ENCODE peak calls at places on chromosome 9, in eight cellular contexts. One of them, this sample, is unnamed.

GRCh38 chr9:70765935-70766334 is 351.5 kb upstream of the KLF9 start:
- DNase-seq in sigmoid colon: no peak
- DNase-seq in upper lobe of left lung: no peak
- DNase-seq in SK-N-SH: no peak
- DNase-seq in ovary: no peak
- DNase-seq in stomach: no peak
- DNase-seq in HepG2: no peak
- DNase-seq in H1: no peak
- DNase-seq in this sample: no peak

GRCh38 chr9:137590469-137591383 is at the start of gene ZMYND19:
- DNase-seq in sigmoid colon: peak
- DNase-seq in upper lobe of left lung: peak
- DNase-seq in SK-N-SH: peak
- DNase-seq in ovary: peak
- DNase-seq in stomach: peak
- DNase-seq in HepG2: peak
- DNase-seq in H1: no peak
- DNase-seq in this sample: peak

GRCh38 chr9:113056191-113057106 is at the start of gene ZFP37:
- DNase-seq in sigmoid colon: peak
- DNase-seq in upper lobe of left lung: peak
- DNase-seq in SK-N-SH: peak
- DNase-seq in ovary: peak
- DNase-seq in stomach: peak
- DNase-seq in HepG2: peak
- DNase-seq in H1: peak
- DNase-seq in this sample: peak

GRCh38 chr9:36298566-36298965 is 40.3 kb upstream of the GNE start:
- DNase-seq in sigmoid colon: no peak
- DNase-seq in upper lobe of left lung: no peak
- DNase-seq in SK-N-SH: no peak
- DNase-seq in ovary: no peak
- DNase-seq in stomach: no peak
- DNase-seq in HepG2: no peak
- DNase-seq in H1: no peak
- DNase-seq in this sample: no peak

GRCh38 chr9:90854637-90855036 is 53.0 kb downstream of the SYK start:
- DNase-seq in sigmoid colon: no peak
- DNase-seq in upper lobe of left lung: no peak
- DNase-seq in SK-N-SH: no peak
- DNase-seq in ovary: no peak
- DNase-seq in stomach: no peak
- DNase-seq in HepG2: no peak
- DNase-seq in H1: no peak
- DNase-seq in this sample: no peak

GRCh38 chr9:10242255-10242654 is 370.5 kb downstream of the PTPRD start:
- DNase-seq in sigmoid colon: no peak
- DNase-seq in upper lobe of left lung: no peak
- DNase-seq in SK-N-SH: no peak
- DNase-seq in ovary: no peak
- DNase-seq in stomach: no peak
- DNase-seq in HepG2: no peak
- DNase-seq in H1: no peak
- DNase-seq in this sample: no peak

GRCh38 chr9:28620011-28620410 is 1046.7 kb upstream of the C9orf72 start:
- DNase-seq in sigmoid colon: no peak
- DNase-seq in upper lobe of left lung: no peak
- DNase-seq in SK-N-SH: no peak
- DNase-seq in ovary: no peak
- DNase-seq in stomach: no peak
- DNase-seq in HepG2: no peak
- DNase-seq in H1: no peak
- DNase-seq in this sample: no peak

GRCh38 chr9:8366161-8366926 is 566.8 kb upstream of the DMAC1 start:
- DNase-seq in sigmoid colon: no peak
- DNase-seq in upper lobe of left lung: no peak
- DNase-seq in SK-N-SH: no peak
- DNase-seq in ovary: no peak
- DNase-seq in stomach: no peak
- DNase-seq in HepG2: no peak
- DNase-seq in H1: no peak
- DNase-seq in this sample: no peak

GRCh38 chr9:34443976-34444375 is 14.4 kb downstream of the FAM219A start:
- DNase-seq in sigmoid colon: no peak
- DNase-seq in upper lobe of left lung: no peak
- DNase-seq in SK-N-SH: no peak
- DNase-seq in ovary: no peak
- DNase-seq in stomach: no peak
- DNase-seq in HepG2: no peak
- DNase-seq in H1: no peak
- DNase-seq in this sample: no peak

GRCh38 chr9:136362450-136362784 is 1.1 kb downstream of the DNLZ start:
- DNase-seq in sigmoid colon: no peak
- DNase-seq in upper lobe of left lung: no peak
- DNase-seq in SK-N-SH: no peak
- DNase-seq in ovary: no peak
- DNase-seq in stomach: no peak
- DNase-seq in HepG2: no peak
- DNase-seq in H1: no peak
- DNase-seq in this sample: no peak

GRCh38 chr9:102514541-102514940 is 480.6 kb upstream of the CYLC2 start:
- DNase-seq in sigmoid colon: no peak
- DNase-seq in upper lobe of left lung: no peak
- DNase-seq in SK-N-SH: no peak
- DNase-seq in ovary: no peak
- DNase-seq in stomach: peak
- DNase-seq in HepG2: no peak
- DNase-seq in H1: no peak
- DNase-seq in this sample: no peak

GRCh38 chr9:106872641-106873040 is 9.7 kb downstream of the ZNF462 start:
- DNase-seq in sigmoid colon: no peak
- DNase-seq in upper lobe of left lung: no peak
- DNase-seq in SK-N-SH: no peak
- DNase-seq in ovary: no peak
- DNase-seq in stomach: no peak
- DNase-seq in HepG2: no peak
- DNase-seq in H1: no peak
- DNase-seq in this sample: no peak

GRCh38 chr9:6133346-6134063 is 82.1 kb upstream of the IL33 start:
- DNase-seq in sigmoid colon: no peak
- DNase-seq in upper lobe of left lung: no peak
- DNase-seq in SK-N-SH: no peak
- DNase-seq in ovary: no peak
- DNase-seq in stomach: no peak
- DNase-seq in HepG2: no peak
- DNase-seq in H1: no peak
- DNase-seq in this sample: no peak

GRCh38 chr9:89781838-89782237 is 177.0 kb downstream of the GADD45G start:
- DNase-seq in sigmoid colon: no peak
- DNase-seq in upper lobe of left lung: peak
- DNase-seq in SK-N-SH: no peak
- DNase-seq in ovary: no peak
- DNase-seq in stomach: no peak
- DNase-seq in HepG2: no peak
- DNase-seq in H1: no peak
- DNase-seq in this sample: no peak

GRCh38 chr9:76987594-76988200 is 31.8 kb upstream of the FOXB2 start:
- DNase-seq in sigmoid colon: no peak
- DNase-seq in upper lobe of left lung: no peak
- DNase-seq in SK-N-SH: no peak
- DNase-seq in ovary: no peak
- DNase-seq in stomach: no peak
- DNase-seq in HepG2: peak
- DNase-seq in H1: peak
- DNase-seq in this sample: peak
- TF ChIP-seq EP300 in sigmoid colon: no peak
- TF ChIP-seq EP300 in upper lobe of left lung: no peak
- TF ChIP-seq EP300 in SK-N-SH: no peak
- TF ChIP-seq EP300 in ovary: no peak
- TF ChIP-seq EP300 in stomach: no peak
- TF ChIP-seq EP300 in HepG2: no peak
- TF ChIP-seq EP300 in H1: no peak
- TF ChIP-seq EP300 in this sample: no peak

DNA sequence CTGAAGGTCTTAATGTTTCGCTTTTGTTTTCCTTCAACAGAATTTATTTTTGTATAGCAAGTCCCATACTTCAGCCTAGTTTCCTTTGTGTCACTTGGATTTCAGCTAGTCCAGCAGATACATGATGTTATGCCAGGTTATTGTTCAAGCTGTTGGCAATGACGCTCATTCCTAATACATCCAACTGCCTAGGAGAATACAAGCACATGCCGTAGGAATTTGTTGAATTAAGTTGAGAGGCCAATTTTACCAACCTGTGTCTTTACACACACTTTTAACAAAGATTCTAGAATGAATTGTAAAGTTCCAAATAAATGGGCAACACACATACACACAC is 501.0 kb downstream of the SPATA31D1 start:
- DNase-seq in sigmoid colon: no peak
- DNase-seq in upper lobe of left lung: no peak
- DNase-seq in SK-N-SH: no peak
- DNase-seq in ovary: no peak
- DNase-seq in stomach: no peak
- DNase-seq in HepG2: no peak
- DNase-seq in H1: no peak
- DNase-seq in this sample: no peak
- TF ChIP-seq EP300 in sigmoid colon: no peak
- TF ChIP-seq EP300 in upper lobe of left lung: no peak
- TF ChIP-seq EP300 in SK-N-SH: no peak
- TF ChIP-seq EP300 in ovary: no peak
- TF ChIP-seq EP300 in stomach: no peak
- TF ChIP-seq EP300 in HepG2: no peak
- TF ChIP-seq EP300 in H1: no peak
- TF ChIP-seq EP300 in this sample: no peak

GRCh38 chr9:79570449-79571308 is 1.1 kb upstream of the TLE4 start:
- DNase-seq in sigmoid colon: peak
- DNase-seq in upper lobe of left lung: peak
- DNase-seq in SK-N-SH: peak
- DNase-seq in ovary: peak
- DNase-seq in stomach: peak
- DNase-seq in HepG2: no peak
- DNase-seq in H1: peak
- DNase-seq in this sample: peak

GRCh38 chr9:79569814-79570448 is 1.8 kb upstream of the TLE4 start:
- DNase-seq in sigmoid colon: no peak
- DNase-seq in upper lobe of left lung: no peak
- DNase-seq in SK-N-SH: no peak
- DNase-seq in ovary: no peak
- DNase-seq in stomach: no peak
- DNase-seq in HepG2: no peak
- DNase-seq in H1: no peak
- DNase-seq in this sample: no peak

GRCh38 chr9:79568337-79569084 is 3.3 kb upstream of the TLE4 start:
- DNase-seq in sigmoid colon: no peak
- DNase-seq in upper lobe of left lung: peak
- DNase-seq in SK-N-SH: no peak
- DNase-seq in ovary: no peak
- DNase-seq in stomach: no peak
- DNase-seq in HepG2: no peak
- DNase-seq in H1: no peak
- DNase-seq in this sample: peak

GRCh38 chr9:79565245-79565644 is 6.5 kb upstream of the TLE4 start:
- DNase-seq in sigmoid colon: no peak
- DNase-seq in upper lobe of left lung: no peak
- DNase-seq in SK-N-SH: no peak
- DNase-seq in ovary: no peak
- DNase-seq in stomach: no peak
- DNase-seq in HepG2: no peak
- DNase-seq in H1: no peak
- DNase-seq in this sample: peak

GRCh38 chr9:79567671-79568098 is 4.1 kb upstream of the TLE4 start:
- DNase-seq in sigmoid colon: no peak
- DNase-seq in upper lobe of left lung: no peak
- DNase-seq in SK-N-SH: no peak
- DNase-seq in ovary: no peak
- DNase-seq in stomach: no peak
- DNase-seq in HepG2: no peak
- DNase-seq in H1: no peak
- DNase-seq in this sample: no peak
- TF ChIP-seq EP300 in sigmoid colon: no peak
- TF ChIP-seq EP300 in upper lobe of left lung: no peak
- TF ChIP-seq EP300 in SK-N-SH: no peak
- TF ChIP-seq EP300 in ovary: no peak
- TF ChIP-seq EP300 in stomach: no peak
- TF ChIP-seq EP300 in HepG2: no peak
- TF ChIP-seq EP300 in H1: no peak
- TF ChIP-seq EP300 in this sample: no peak

GRCh38 chr9:114460513-114461225 is 44.6 kb downstream of the WHRN start:
- DNase-seq in sigmoid colon: no peak
- DNase-seq in upper lobe of left lung: no peak
- DNase-seq in SK-N-SH: no peak
- DNase-seq in ovary: no peak
- DNase-seq in stomach: no peak
- DNase-seq in HepG2: no peak
- DNase-seq in H1: no peak
- DNase-seq in this sample: no peak

GRCh38 chr9:114462791-114463190 is 42.5 kb downstream of the WHRN start:
- DNase-seq in sigmoid colon: no peak
- DNase-seq in upper lobe of left lung: no peak
- DNase-seq in SK-N-SH: no peak
- DNase-seq in ovary: no peak
- DNase-seq in stomach: no peak
- DNase-seq in HepG2: no peak
- DNase-seq in H1: no peak
- DNase-seq in this sample: no peak

GRCh38 chr9:114464652-114465051 is 40.6 kb downstream of the WHRN start:
- DNase-seq in sigmoid colon: no peak
- DNase-seq in upper lobe of left lung: no peak
- DNase-seq in SK-N-SH: no peak
- DNase-seq in ovary: no peak
- DNase-seq in stomach: no peak
- DNase-seq in HepG2: no peak
- DNase-seq in H1: no peak
- DNase-seq in this sample: no peak

GRCh38 chr9:114459464-114459863 is 45.8 kb downstream of the WHRN start:
- DNase-seq in sigmoid colon: no peak
- DNase-seq in upper lobe of left lung: no peak
- DNase-seq in SK-N-SH: no peak
- DNase-seq in ovary: no peak
- DNase-seq in stomach: no peak
- DNase-seq in HepG2: no peak
- DNase-seq in H1: no peak
- DNase-seq in this sample: no peak

GRCh38 chr9:114461468-114461867 is 43.8 kb downstream of the WHRN start:
- DNase-seq in sigmoid colon: no peak
- DNase-seq in upper lobe of left lung: no peak
- DNase-seq in SK-N-SH: no peak
- DNase-seq in ovary: no peak
- DNase-seq in stomach: no peak
- DNase-seq in HepG2: no peak
- DNase-seq in H1: no peak
- DNase-seq in this sample: no peak
- TF ChIP-seq EP300 in sigmoid colon: no peak
- TF ChIP-seq EP300 in upper lobe of left lung: no peak
- TF ChIP-seq EP300 in SK-N-SH: no peak
- TF ChIP-seq EP300 in ovary: no peak
- TF ChIP-seq EP300 in stomach: no peak
- TF ChIP-seq EP300 in HepG2: no peak
- TF ChIP-seq EP300 in H1: no peak
- TF ChIP-seq EP300 in this sample: no peak